ENCODE peak calls at places on chromosomes 4 and X, in five cellular contexts. One of them, this sample, is unnamed.

GRCh38 chr4:32268949-32269348 is 1548.8 kb downstream of the PCDH7 start:
- DNase-seq in T-helper 1 cell: no peak
- DNase-seq in foreskin fibroblast: peak
- DNase-seq in AG20443: no peak
- DNase-seq in Kasumi-1: no peak
- DNase-seq in this sample: no peak

GRCh38 chrX:45767021-45767491 is 566.4 kb upstream of the DIPK2B start:
- DNase-seq in T-helper 1 cell: no peak
- DNase-seq in foreskin fibroblast: peak
- DNase-seq in AG20443: no peak
- DNase-seq in Kasumi-1: peak
- DNase-seq in this sample: peak

GRCh38 chrX:45668686-45669443 is 468.2 kb upstream of the DIPK2B start:
- DNase-seq in T-helper 1 cell: no peak
- DNase-seq in foreskin fibroblast: peak
- DNase-seq in AG20443: peak
- DNase-seq in Kasumi-1: no peak
- DNase-seq in this sample: peak

GRCh38 chr4:22471999-22472434 is 43.8 kb downstream of the ADGRA3 start:
- DNase-seq in T-helper 1 cell: no peak
- DNase-seq in foreskin fibroblast: peak
- DNase-seq in AG20443: no peak
- DNase-seq in Kasumi-1: no peak
- DNase-seq in this sample: no peak

GRCh38 chrX:20454117-20454516 is 187.4 kb upstream of the RPS6KA3 start:
- DNase-seq in T-helper 1 cell: no peak
- DNase-seq in foreskin fibroblast: peak
- DNase-seq in AG20443: peak
- DNase-seq in Kasumi-1: no peak
- DNase-seq in this sample: peak

GRCh38 chr4:153409412-153409811 is 56.7 kb upstream of the TMEM131L start:
- DNase-seq in T-helper 1 cell: no peak
- DNase-seq in foreskin fibroblast: peak
- DNase-seq in AG20443: peak
- DNase-seq in Kasumi-1: no peak
- DNase-seq in this sample: peak

GRCh38 chr4:823761-824460 is 2.0 kb downstream of the CPLX1 start:
- DNase-seq in T-helper 1 cell: no peak
- DNase-seq in foreskin fibroblast: no peak
- DNase-seq in AG20443: no peak
- DNase-seq in Kasumi-1: no peak
- DNase-seq in this sample: no peak

GRCh38 chrX:154046262-154046771 is 26.6 kb upstream of the IRAK1 start:
- DNase-seq in T-helper 1 cell: no peak
- DNase-seq in foreskin fibroblast: peak
- DNase-seq in AG20443: peak
- DNase-seq in Kasumi-1: no peak
- DNase-seq in this sample: peak

GRCh38 chrX:69298466-69299140 is 133.3 kb upstream of the PJA1 start:
- DNase-seq in T-helper 1 cell: no peak
- DNase-seq in foreskin fibroblast: no peak
- DNase-seq in AG20443: peak
- DNase-seq in Kasumi-1: no peak
- DNase-seq in this sample: peak

GRCh38 chr4:181646864-181647263 is 596.3 kb upstream of the TENM3 start:
- DNase-seq in T-helper 1 cell: no peak
- DNase-seq in foreskin fibroblast: no peak
- DNase-seq in AG20443: no peak
- DNase-seq in Kasumi-1: no peak
- DNase-seq in this sample: peak

GRCh38 chrX:63761639-63762038 is 23.4 kb downstream of the ARHGEF9 start:
- DNase-seq in T-helper 1 cell: no peak
- DNase-seq in foreskin fibroblast: no peak
- DNase-seq in AG20443: no peak
- DNase-seq in Kasumi-1: peak
- DNase-seq in this sample: no peak

GRCh38 chrX:8967471-8967870 is 66.5 kb downstream of the FAM9B start:
- DNase-seq in T-helper 1 cell: no peak
- DNase-seq in foreskin fibroblast: no peak
- DNase-seq in AG20443: no peak
- DNase-seq in Kasumi-1: no peak
- DNase-seq in this sample: no peak

GRCh38 chr4:83207497-83208105 is 77.0 kb downstream of the COQ2 start:
- DNase-seq in T-helper 1 cell: no peak
- DNase-seq in foreskin fibroblast: peak
- DNase-seq in AG20443: peak
- DNase-seq in Kasumi-1: no peak
- DNase-seq in this sample: peak

GRCh38 chr4:1047106-1047975 is 35.9 kb downstream of the FGFRL1 start:
- DNase-seq in T-helper 1 cell: no peak
- DNase-seq in foreskin fibroblast: no peak
- DNase-seq in AG20443: no peak
- DNase-seq in Kasumi-1: no peak
- DNase-seq in this sample: no peak

GRCh38 chr4:152651473-152652060 is 28.2 kb downstream of the TMEM154 start:
- DNase-seq in T-helper 1 cell: no peak
- DNase-seq in foreskin fibroblast: no peak
- DNase-seq in AG20443: no peak
- DNase-seq in Kasumi-1: no peak
- DNase-seq in this sample: no peak

GRCh38 chr4:163191999-163192398 is 25.3 kb upstream of the NAF1 start:
- DNase-seq in T-helper 1 cell: no peak
- DNase-seq in foreskin fibroblast: no peak
- DNase-seq in AG20443: peak
- DNase-seq in Kasumi-1: no peak
- DNase-seq in this sample: peak

GRCh38 chrX:65601126-65601525 is 66.3 kb upstream of the MSN start:
- DNase-seq in T-helper 1 cell: no peak
- DNase-seq in foreskin fibroblast: no peak
- DNase-seq in AG20443: no peak
- DNase-seq in Kasumi-1: no peak
- DNase-seq in this sample: no peak

GRCh38 chr4:112857461-112857860 is 192.0 kb upstream of the ANK2 start:
- DNase-seq in T-helper 1 cell: no peak
- DNase-seq in foreskin fibroblast: peak
- DNase-seq in AG20443: peak
- DNase-seq in Kasumi-1: no peak
- DNase-seq in this sample: peak

GRCh38 chr4:792729-793108 is 33.2 kb downstream of the CPLX1 start:
- DNase-seq in T-helper 1 cell: no peak
- DNase-seq in foreskin fibroblast: no peak
- DNase-seq in AG20443: no peak
- DNase-seq in Kasumi-1: no peak
- DNase-seq in this sample: no peak

GRCh38 chr4:116926631-116927295 is 158.6 kb downstream of the TRAM1L1 start:
- DNase-seq in T-helper 1 cell: no peak
- DNase-seq in foreskin fibroblast: peak
- DNase-seq in AG20443: no peak
- DNase-seq in Kasumi-1: no peak
- DNase-seq in this sample: no peak

GRCh38 chr4:111323916-111324315 is 701.0 kb upstream of the PITX2 start:
- DNase-seq in T-helper 1 cell: no peak
- DNase-seq in foreskin fibroblast: peak
- DNase-seq in AG20443: no peak
- DNase-seq in Kasumi-1: no peak
- DNase-seq in this sample: no peak

GRCh38 chr4:101346312-101346561 is 1.1 kb downstream of the PPP3CA start:
- DNase-seq in T-helper 1 cell: peak
- DNase-seq in foreskin fibroblast: no peak
- DNase-seq in AG20443: no peak
- DNase-seq in Kasumi-1: peak
- DNase-seq in this sample: no peak

GRCh38 chr4:175951794-175952193 is 113.8 kb upstream of the WDR17 start:
- DNase-seq in T-helper 1 cell: no peak
- DNase-seq in foreskin fibroblast: no peak
- DNase-seq in AG20443: no peak
- DNase-seq in Kasumi-1: no peak
- DNase-seq in this sample: no peak

GRCh38 chr4:159077702-159078495 is 25.0 kb upstream of the RAPGEF2 start:
- DNase-seq in T-helper 1 cell: no peak
- DNase-seq in foreskin fibroblast: peak
- DNase-seq in AG20443: no peak
- DNase-seq in Kasumi-1: no peak
- DNase-seq in this sample: no peak

GRCh38 chr4:71130827-71131603 is 137.6 kb downstream of the DCK start:
- DNase-seq in T-helper 1 cell: no peak
- DNase-seq in foreskin fibroblast: peak
- DNase-seq in AG20443: peak
- DNase-seq in Kasumi-1: no peak
- DNase-seq in this sample: peak

GRCh38 chr4:26110493-26110892 is 196.5 kb downstream of the SMIM20 start:
- DNase-seq in T-helper 1 cell: no peak
- DNase-seq in foreskin fibroblast: no peak
- DNase-seq in AG20443: no peak
- DNase-seq in Kasumi-1: no peak
- DNase-seq in this sample: no peak

GRCh38 chr4:151912626-151913025 is 151.8 kb upstream of the GATB start:
- DNase-seq in T-helper 1 cell: no peak
- DNase-seq in foreskin fibroblast: no peak
- DNase-seq in AG20443: no peak
- DNase-seq in Kasumi-1: no peak
- DNase-seq in this sample: no peak

GRCh38 chr4:23788460-23788859 is 101.4 kb downstream of the PPARGC1A start:
- DNase-seq in T-helper 1 cell: no peak
- DNase-seq in foreskin fibroblast: peak
- DNase-seq in AG20443: no peak
- DNase-seq in Kasumi-1: peak
- DNase-seq in this sample: no peak

GRCh38 chr4:69126030-69126429 is 29.8 kb downstream of the UGT2B7 start:
- DNase-seq in T-helper 1 cell: no peak
- DNase-seq in foreskin fibroblast: no peak
- DNase-seq in AG20443: no peak
- DNase-seq in Kasumi-1: no peak
- DNase-seq in this sample: no peak

GRCh38 chrX:46325312-46325877 is 219.8 kb downstream of the ZNF674 start:
- DNase-seq in T-helper 1 cell: no peak
- DNase-seq in foreskin fibroblast: peak
- DNase-seq in AG20443: peak
- DNase-seq in Kasumi-1: no peak
- DNase-seq in this sample: peak

GRCh38 chrX:33726281-33727160 is 405.6 kb downstream of the FAM47A start:
- DNase-seq in T-helper 1 cell: no peak
- DNase-seq in foreskin fibroblast: no peak
- DNase-seq in AG20443: peak
- DNase-seq in Kasumi-1: no peak
- DNase-seq in this sample: no peak

GRCh38 chrX:24659106-24659505 is 12.0 kb upstream of the PCYT1B start:
- DNase-seq in T-helper 1 cell: no peak
- DNase-seq in foreskin fibroblast: no peak
- DNase-seq in AG20443: no peak
- DNase-seq in Kasumi-1: no peak
- DNase-seq in this sample: no peak

GRCh38 chr4:140012688-140013087 is 141.3 kb downstream of the MAML3 start:
- DNase-seq in T-helper 1 cell: peak
- DNase-seq in foreskin fibroblast: peak
- DNase-seq in AG20443: peak
- DNase-seq in Kasumi-1: peak
- DNase-seq in this sample: peak

GRCh38 chrX:132127748-132128147 is at the start of gene FRMD7:
- DNase-seq in T-helper 1 cell: no peak
- DNase-seq in foreskin fibroblast: peak
- DNase-seq in AG20443: no peak
- DNase-seq in Kasumi-1: no peak
- DNase-seq in this sample: no peak

GRCh38 chr4:173528378-173529321 is 1.4 kb downstream of the HAND2 start:
- DNase-seq in T-helper 1 cell: no peak
- DNase-seq in foreskin fibroblast: peak
- DNase-seq in AG20443: peak
- DNase-seq in Kasumi-1: no peak
- DNase-seq in this sample: no peak

GRCh38 chr4:93199492-93199891 is 629.1 kb upstream of the ATOH1 start:
- DNase-seq in T-helper 1 cell: no peak
- DNase-seq in foreskin fibroblast: peak
- DNase-seq in AG20443: peak
- DNase-seq in Kasumi-1: peak
- DNase-seq in this sample: no peak

GRCh38 chr4:152037435-152037834 is 276.6 kb upstream of the GATB start:
- DNase-seq in T-helper 1 cell: no peak
- DNase-seq in foreskin fibroblast: no peak
- DNase-seq in AG20443: no peak
- DNase-seq in Kasumi-1: no peak
- DNase-seq in this sample: no peak

GRCh38 chr4:24850669-24851068 is 55.3 kb downstream of the SOD3 start:
- DNase-seq in T-helper 1 cell: no peak
- DNase-seq in foreskin fibroblast: peak
- DNase-seq in AG20443: peak
- DNase-seq in Kasumi-1: no peak
- DNase-seq in this sample: peak